ENCODE peak calls at places on chromosomes 2 and 18, in nine cellular contexts. E is neural crest cell; O is iris pigment epithelial cell; K is stimulated activated CD4-positive, alpha-beta T cell treated with anti-CD3 and anti-CD28 coated beads, Interleukin-12 subunit alpha, Interleukin-12 subunit beta, amount 100 ng/mL, for 24 hours; H is NCI-H82; D is CD4-positive, alpha-beta T cell; Z is hypothalamus; C is psoas muscle; R is Ammon's horn. P is an unnamed sample.
A peak's percentile ranks its signal among the peaks of the same experiment; 100 is the strongest.

GRCh38 chr2:112482309-112483046 is 522 bp downstream of the TTL start:
- DNase-seq in E (peak; percentile 39), O (peak; percentile 58), K (peak; percentile 14), H (peak; percentile 71), D (peak; percentile 7), Z (no peak), C (peak; percentile 27), R (peak; percentile 26), P (peak; percentile 41)

GRCh38 chr2:73043279-73043678 is 28.2 kb downstream of the SFXN5 start:
- DNase-seq in E (no peak), O (no peak), K (no peak), H (peak; percentile 64), D (no peak), Z (no peak), C (no peak), R (peak; percentile 51), P (no peak)

GRCh38 chr18:23682472-23682871 is 6.8 kb upstream of the LAMA3 start:
- DNase-seq in E (no peak), O (no peak), K (no peak), H (no peak), D (no peak), Z (no peak), C (no peak), R (no peak), P (no peak)

GRCh38 chr2:183024701-183025100 is 13.6 kb downstream of the NCKAP1 start:
- DNase-seq in E (no peak), O (peak; percentile 38), K (no peak), H (no peak), D (no peak), Z (no peak), C (no peak), R (no peak), P (no peak)

GRCh38 chr2:109290887-109291675 is 162.1 kb downstream of the SH3RF3 start:
- DNase-seq in E (no peak), O (peak; percentile 68), K (no peak), H (peak; percentile 48), D (no peak), Z (peak; percentile 13), C (no peak), R (peak; percentile 72), P (peak; percentile 15)

GRCh38 chr2:127400897-127401756 is 13.4 kb upstream of the MAP3K2 start:
- DNase-seq in E (no peak), O (peak; percentile 35), K (no peak), H (no peak), D (no peak), Z (no peak), C (no peak), R (no peak), P (no peak)

GRCh38 chr2:78979380-78980238 is 45.9 kb upstream of the REG3G start:
- DNase-seq in E (peak; percentile 85), O (peak; percentile 15), K (peak; percentile 8), H (peak; percentile 86), D (no peak), Z (peak; percentile 39), C (peak; percentile 20), R (peak; percentile 81), P (peak; percentile 4)

GRCh38 chr2:119407430-119408220 is 24.0 kb upstream of the TMEM37 start:
- DNase-seq in E (peak; percentile 70), O (peak; percentile 60), K (peak; percentile 11), H (peak; percentile 84), D (peak; percentile 13), Z (no peak), C (no peak), R (peak; percentile 81), P (peak; percentile 73)

GRCh38 chr18:435940-436339 is 64.6 kb downstream of the COLEC12 start:
- DNase-seq in E (no peak), O (peak; percentile 65), K (no peak), H (no peak), D (no peak), Z (peak; percentile 12), C (no peak), R (peak; percentile 85), P (no peak)

GRCh38 chr2:104521247-104521646 is 332.7 kb upstream of the POU3F3 start:
- DNase-seq in E (no peak), O (no peak), K (no peak), H (no peak), D (no peak), Z (no peak), C (no peak), R (no peak), P (no peak)

GRCh38 chr18:12038661-12039417 is 54.8 kb upstream of the ANKRD62 start:
- DNase-seq in E (peak; percentile 87), O (peak; percentile 65), K (peak; percentile 62), H (peak; percentile 76), D (peak; percentile 55), Z (peak; percentile 60), C (peak; percentile 82), R (peak; percentile 88), P (peak; percentile 71)

GRCh38 chr2:28062867-28063266 is 172.3 kb downstream of the BABAM2 start:
- DNase-seq in E (no peak), O (no peak), K (no peak), H (no peak), D (no peak), Z (no peak), C (no peak), R (no peak), P (no peak)

GRCh38 chr2:30335981-30336538 is 104.7 kb downstream of the LBH start:
- DNase-seq in E (no peak), O (no peak), K (no peak), H (no peak), D (no peak), Z (no peak), C (no peak), R (no peak), P (peak; percentile 61)

GRCh38 chr2:63055510-63056308 is 5.1 kb downstream of the OTX1 start:
- DNase-seq in E (peak; percentile 14), O (peak; percentile 10), K (no peak), H (no peak), D (no peak), Z (no peak), C (peak; percentile 13), R (peak; percentile 3), P (no peak)

GRCh38 chr2:238930216-238930615 is 82.3 kb downstream of the TWIST2 start:
- DNase-seq in E (no peak), O (no peak), K (no peak), H (no peak), D (no peak), Z (no peak), C (no peak), R (no peak), P (no peak)

GRCh38 chr18:6009751-6010150 is 114.4 kb upstream of the TMEM200C start:
- DNase-seq in E (no peak), O (peak; percentile 63), K (no peak), H (no peak), D (no peak), Z (no peak), C (no peak), R (no peak), P (peak; percentile 72)

GRCh38 chr18:11849845-11850747 is 1.1 kb upstream of the CHMP1B start:
- DNase-seq in E (no peak), O (peak; percentile 94), K (peak; percentile 41), H (peak; percentile 80), D (peak; percentile 40), Z (peak; percentile 8), C (peak; percentile 86), R (peak; percentile 74), P (peak; percentile 93)

P was measured in fibroblast of the aortic adventitia.